ENCODE peak calls at places on chromosome 6, in eight cellular contexts. Z is globus pallidus, V is ureter, Q is heart right ventricle, S is sigmoid colon, R is Caco-2, H is right atrium auricular region, N is AG08396. M is an unnamed sample.

GRCh38 chr6:617485-618100 is 39.3 kb downstream of the HUS1B start:
- DNase-seq in N (no peak), V (no peak), H (no peak), R (no peak), S (no peak), Q (no peak), Z (no peak), M (no peak)

GRCh38 chr6:41100871-41101287 is 28.1 kb downstream of the NFYA start:
- DNase-seq in Q (no peak), V (no peak), R (no peak), Z (no peak), S (no peak), N (no peak), H (no peak), M (no peak)

GRCh38 chr6:34486106-34486740 is 20.3 kb downstream of the PACSIN1 start:
- DNase-seq in N (no peak), Z (no peak), V (no peak), Q (no peak), H (no peak), R (no peak), S (no peak), M (no peak)

GRCh38 chr6:146693342-146693741 is 94.6 kb downstream of the ADGB start:
- DNase-seq in H (no peak), R (no peak), Q (no peak), S (no peak), Z (no peak), V (no peak), N (no peak), M (no peak)

GRCh38 chr6:75818061-75818855 is 69.2 kb downstream of the MYO6 start:
- DNase-seq in N (no peak), V (no peak), S (no peak), R (no peak), Q (no peak), Z (no peak), H (no peak), M (no peak)

GRCh38 chr6:85580104-85580877 is 13.4 kb downstream of the SNX14 start:
- DNase-seq in V (no peak), S (no peak), H (no peak), Q (no peak), N (no peak), Z (no peak), R (no peak), M (no peak)

GRCh38 chr6:55868910-55869479 is 6.4 kb downstream of the BMP5 start:
- DNase-seq in H (no peak), V (no peak), Q (no peak), Z (no peak), N (no peak), S (no peak), R (no peak), M (no peak)

GRCh38 chr6:8155259-8156012 is 53.1 kb upstream of the EEF1E1 start:
- DNase-seq in V (no peak), H (no peak), S (no peak), N (no peak), Q (no peak), R (no peak), Z (no peak), M (no peak)

GRCh38 chr6:126804255-126805064 is 314.0 kb upstream of the RSPO3 start:
- DNase-seq in N (peak), V (no peak), H (no peak), S (no peak), Z (peak), Q (peak), R (peak), M (peak)

GRCh38 chr6:161215193-161215592 is 58.7 kb downstream of the AGPAT4 start:
- DNase-seq in V (no peak), Z (no peak), N (peak), Q (no peak), H (no peak), R (no peak), S (no peak), M (no peak)

GRCh38 chr6:45032426-45032825 is 295.7 kb upstream of the RUNX2 start:
- DNase-seq in R (no peak), S (no peak), Z (no peak), H (no peak), Q (no peak), V (no peak), N (no peak), M (no peak)

GRCh38 chr6:16267428-16268263 is 29.3 kb downstream of the GMPR start:
- DNase-seq in V (no peak), H (no peak), Z (no peak), S (no peak), Q (no peak), N (no peak), R (no peak), M (no peak)

GRCh38 chr6:19691465-19692167 is 145.6 kb upstream of the ID4 start:
- DNase-seq in S (no peak), R (no peak), V (no peak), H (no peak), Q (no peak), Z (peak), N (peak), M (peak)

GRCh38 chr6:45631396-45631795 is 253.7 kb upstream of the SUPT3H start:
- DNase-seq in Z (no peak), N (no peak), Q (no peak), H (no peak), V (no peak), S (no peak), R (no peak), M (no peak)

GRCh38 chr6:143732539-143732938 is 54.8 kb downstream of the PHACTR2 start:
- DNase-seq in Q (no peak), R (no peak), H (no peak), S (no peak), Z (no peak), N (no peak), V (no peak), M (no peak)

GRCh38 chr6:26044140-26045045 is 42.8 kb upstream of the HFE start:
- DNase-seq in H (peak), Q (no peak), N (peak), V (no peak), R (no peak), S (peak), Z (no peak), M (peak)

GRCh38 chr6:25627001-25627400 is 25.0 kb upstream of the SCGN start:
- DNase-seq in S (no peak), R (no peak), N (no peak), Z (no peak), Q (no peak), H (no peak), V (no peak), M (no peak)

GRCh38 chr6:109964949-109965348 is 13.2 kb upstream of the GPR6 start:
- DNase-seq in N (no peak), R (no peak), S (no peak), Q (no peak), V (no peak), H (no peak), Z (no peak), M (no peak)

GRCh38 chr6:32840604-32841246 is 2.2 kb upstream of the TAP2 start:
- DNase-seq in R (no peak), H (no peak), Q (no peak), V (no peak), Z (no peak), S (peak), N (no peak), M (no peak)

GRCh38 chr6:13234130-13234529 is 94.2 kb downstream of the TBC1D7 start:
- DNase-seq in Z (no peak), V (no peak), N (no peak), H (no peak), R (no peak), Q (no peak), S (no peak), M (no peak)

GRCh38 chr6:168177492-168177891 is 98.5 kb upstream of the FRMD1 start:
- DNase-seq in Z (no peak), V (no peak), Q (no peak), N (no peak), R (peak), H (no peak), S (peak), M (no peak)

GRCh38 chr6:3456395-3456767 is 469 bp downstream of the SLC22A23 start:
- DNase-seq in R (no peak), Q (no peak), V (no peak), N (no peak), Z (no peak), H (no peak), S (no peak), M (no peak)

GRCh38 chr6:24929255-24929654 is 6.5 kb downstream of the RIPOR2 start:
- DNase-seq in R (no peak), H (no peak), V (no peak), S (no peak), N (no peak), Z (no peak), Q (no peak), M (no peak)

GRCh38 chr6:166989427-166990034 is 9.7 kb upstream of the CEP43 start:
- DNase-seq in S (no peak), N (peak), R (no peak), H (no peak), V (no peak), Z (no peak), Q (peak), M (peak)

GRCh38 chr6:73363537-73363875 is 1.0 kb downstream of the KHDC3L start:
- DNase-seq in N (no peak), V (no peak), S (no peak), Q (no peak), H (no peak), R (no peak), Z (no peak), M (no peak)

GRCh38 chr6:37382954-37383353 is 29.2 kb downstream of the RNF8 start:
- DNase-seq in H (no peak), R (no peak), Z (no peak), N (no peak), V (no peak), S (no peak), Q (no peak), M (no peak)

GRCh38 chr6:32113386-32114352 is 4.5 kb upstream of the TNXB start:
- DNase-seq in R (no peak), Z (peak), N (peak), Q (peak), V (peak), S (peak), H (peak), M (peak)

GRCh38 chr6:134295953-134296553 is 21.9 kb downstream of the SGK1 start:
- DNase-seq in H (peak), Z (peak), V (peak), N (peak), Q (peak), R (peak), S (peak), M (peak)

GRCh38 chr6:56851541-56852248 is 103.2 kb upstream of the BEND6 start:
- DNase-seq in Z (peak), S (peak), V (peak), R (no peak), Q (peak), H (no peak), N (peak), M (peak)

GRCh38 chr6:147285087-147285855 is 81.1 kb downstream of the STXBP5 start:
- DNase-seq in N (peak), H (no peak), V (no peak), S (no peak), Z (peak), R (no peak), Q (no peak), M (peak)

GRCh38 chr6:39266782-39267355 is 37.6 kb upstream of the KCNK5 start:
- DNase-seq in R (no peak), S (no peak), H (no peak), N (no peak), Z (no peak), Q (no peak), V (no peak), M (no peak)

GRCh38 chr6:44698602-44699001 is 311.1 kb downstream of the CDC5L start:
- DNase-seq in N (no peak), R (no peak), Q (no peak), S (no peak), Z (no peak), H (no peak), V (no peak), M (no peak)

GRCh38 chr6:44064089-44064947 is 62.9 kb downstream of the MRPL14 start:
- DNase-seq in N (peak), S (peak), V (no peak), R (no peak), Z (no peak), H (peak), Q (peak), M (no peak)